ENCODE peak calls at places on chromosomes 1 and 21, in five cellular contexts. One of them, this sample, is unnamed.

GRCh38 chr1:21117159-21117953 is 59.3 kb downstream of the EIF4G3 start:
- DNase-seq in A549: no peak
- DNase-seq in T-helper 9 cell: no peak
- DNase-seq in posterior cingulate gyrus: no peak
- DNase-seq in glomerular endothelial cell: no peak
- DNase-seq in this sample: no peak

GRCh38 chr1:225816643-225817538 is 7.0 kb downstream of the EPHX1 start:
- DNase-seq in glomerular endothelial cell: no peak
- DNase-seq in A549: no peak
- DNase-seq in T-helper 9 cell: no peak
- DNase-seq in posterior cingulate gyrus: no peak
- DNase-seq in this sample: peak

GRCh38 chr1:9143250-9143649 is 14.3 kb upstream of the GPR157 start:
- DNase-seq in A549: no peak
- DNase-seq in glomerular endothelial cell: no peak
- DNase-seq in posterior cingulate gyrus: peak
- DNase-seq in T-helper 9 cell: no peak
- DNase-seq in this sample: peak

GRCh38 chr1:165179306-165179705 is 177.2 kb downstream of the LMX1A start:
- DNase-seq in A549: no peak
- DNase-seq in glomerular endothelial cell: no peak
- DNase-seq in T-helper 9 cell: no peak
- DNase-seq in posterior cingulate gyrus: no peak
- DNase-seq in this sample: no peak

GRCh38 chr21:21096956-21097355 is 98.7 kb downstream of the NCAM2 start:
- DNase-seq in glomerular endothelial cell: no peak
- DNase-seq in A549: no peak
- DNase-seq in T-helper 9 cell: no peak
- DNase-seq in posterior cingulate gyrus: no peak
- DNase-seq in this sample: no peak

GRCh38 chr1:38785285-38786039 is 74.1 kb downstream of the RRAGC start:
- DNase-seq in posterior cingulate gyrus: no peak
- DNase-seq in T-helper 9 cell: no peak
- DNase-seq in glomerular endothelial cell: no peak
- DNase-seq in A549: no peak
- DNase-seq in this sample: no peak

GRCh38 chr1:36115200-36115669 is 9.8 kb downstream of the COL8A2 start:
- DNase-seq in A549: no peak
- DNase-seq in T-helper 9 cell: no peak
- DNase-seq in glomerular endothelial cell: no peak
- DNase-seq in posterior cingulate gyrus: no peak
- DNase-seq in this sample: peak

GRCh38 chr1:119878171-119878570 is 18.1 kb downstream of the ADAM30 start:
- DNase-seq in glomerular endothelial cell: no peak
- DNase-seq in T-helper 9 cell: no peak
- DNase-seq in A549: no peak
- DNase-seq in posterior cingulate gyrus: no peak
- DNase-seq in this sample: no peak

GRCh38 chr1:117664314-117664713 is 58.5 kb downstream of the TENT5C start:
- DNase-seq in posterior cingulate gyrus: no peak
- DNase-seq in glomerular endothelial cell: no peak
- DNase-seq in T-helper 9 cell: peak
- DNase-seq in A549: no peak
- DNase-seq in this sample: no peak

GRCh38 chr1:158117854-158118691 is 62.6 kb upstream of the CD1D start:
- DNase-seq in posterior cingulate gyrus: peak
- DNase-seq in T-helper 9 cell: peak
- DNase-seq in glomerular endothelial cell: no peak
- DNase-seq in A549: peak
- DNase-seq in this sample: peak

GRCh38 chr1:86714561-86715244 is 10.3 kb downstream of the SH3GLB1 start:
- DNase-seq in T-helper 9 cell: no peak
- DNase-seq in A549: no peak
- DNase-seq in glomerular endothelial cell: no peak
- DNase-seq in posterior cingulate gyrus: no peak
- DNase-seq in this sample: no peak

GRCh38 chr21:36753556-36753955 is 54.6 kb downstream of the SIM2 start:
- DNase-seq in posterior cingulate gyrus: no peak
- DNase-seq in glomerular endothelial cell: no peak
- DNase-seq in T-helper 9 cell: no peak
- DNase-seq in A549: peak
- DNase-seq in this sample: peak

GRCh38 chr1:158930504-158930903 is 848 bp upstream of the PYHIN1 start:
- DNase-seq in T-helper 9 cell: peak
- DNase-seq in posterior cingulate gyrus: no peak
- DNase-seq in A549: no peak
- DNase-seq in glomerular endothelial cell: no peak
- DNase-seq in this sample: no peak

GRCh38 chr1:93824869-93825268 is 54.1 kb downstream of the DNTTIP2 start:
- DNase-seq in posterior cingulate gyrus: no peak
- DNase-seq in A549: no peak
- DNase-seq in T-helper 9 cell: no peak
- DNase-seq in glomerular endothelial cell: no peak
- DNase-seq in this sample: no peak

GRCh38 chr1:156479093-156480014 is 21.2 kb downstream of the MEF2D start:
- DNase-seq in posterior cingulate gyrus: peak
- DNase-seq in A549: no peak
- DNase-seq in glomerular endothelial cell: no peak
- DNase-seq in T-helper 9 cell: no peak
- DNase-seq in this sample: no peak

This sample was measured in GM23248.